ENCODE peak calls at places on chromosomes 13 and 19, in ten cellular contexts. One of them, this sample, is unnamed.

GRCh38 chr19:22945560-22945959 is 57.4 kb downstream of the ZNF728 start:
- DNase-seq in fibroblast of lung: peak
- DNase-seq in trophoblast cell: no peak
- DNase-seq in lung: no peak
- DNase-seq in iris pigment epithelial cell: peak
- DNase-seq in activated CD4-positive, alpha-beta T cell treated with anti-CD3 and anti-CD28 coated beads for 48 hours: peak
- DNase-seq in amniotic epithelial cell: peak
- DNase-seq in breast epithelium: no peak
- DNase-seq in stimulated activated CD8-positive, alpha-beta memory T cell treated with anti-CD3 and anti-CD28 coated beads, Interleukin-15, amount 100 ng/mL, for 24 hours: no peak
- DNase-seq in GOT3: no peak
- DNase-seq in this sample: no peak

GRCh38 chr19:29798783-29799182 is 13.0 kb upstream of the CCNE1 start:
- DNase-seq in amniotic epithelial cell: peak
- DNase-seq in stimulated activated CD8-positive, alpha-beta memory T cell treated with anti-CD3 and anti-CD28 coated beads, Interleukin-15, amount 100 ng/mL, for 24 hours: no peak
- DNase-seq in breast epithelium: no peak
- DNase-seq in lung: no peak
- DNase-seq in activated CD4-positive, alpha-beta T cell treated with anti-CD3 and anti-CD28 coated beads for 48 hours: no peak
- DNase-seq in trophoblast cell: peak
- DNase-seq in GOT3: no peak
- DNase-seq in iris pigment epithelial cell: peak
- DNase-seq in fibroblast of lung: peak
- DNase-seq in this sample: no peak

GRCh38 chr13:91652389-91652788 is 254.0 kb downstream of the GPC5 start:
- DNase-seq in amniotic epithelial cell: no peak
- DNase-seq in trophoblast cell: no peak
- DNase-seq in GOT3: no peak
- DNase-seq in breast epithelium: no peak
- DNase-seq in fibroblast of lung: no peak
- DNase-seq in activated CD4-positive, alpha-beta T cell treated with anti-CD3 and anti-CD28 coated beads for 48 hours: no peak
- DNase-seq in iris pigment epithelial cell: no peak
- DNase-seq in lung: no peak
- DNase-seq in stimulated activated CD8-positive, alpha-beta memory T cell treated with anti-CD3 and anti-CD28 coated beads, Interleukin-15, amount 100 ng/mL, for 24 hours: no peak
- DNase-seq in this sample: no peak

GRCh38 chr19:9650345-9650744 is 24.6 kb downstream of the ZNF562 start:
- DNase-seq in breast epithelium: no peak
- DNase-seq in lung: no peak
- DNase-seq in trophoblast cell: no peak
- DNase-seq in activated CD4-positive, alpha-beta T cell treated with anti-CD3 and anti-CD28 coated beads for 48 hours: no peak
- DNase-seq in stimulated activated CD8-positive, alpha-beta memory T cell treated with anti-CD3 and anti-CD28 coated beads, Interleukin-15, amount 100 ng/mL, for 24 hours: no peak
- DNase-seq in GOT3: no peak
- DNase-seq in amniotic epithelial cell: no peak
- DNase-seq in iris pigment epithelial cell: no peak
- DNase-seq in fibroblast of lung: no peak
- DNase-seq in this sample: no peak

GRCh38 chr13:80802946-80803345 is 462.0 kb upstream of the SPRY2 start:
- DNase-seq in lung: no peak
- DNase-seq in stimulated activated CD8-positive, alpha-beta memory T cell treated with anti-CD3 and anti-CD28 coated beads, Interleukin-15, amount 100 ng/mL, for 24 hours: no peak
- DNase-seq in trophoblast cell: no peak
- DNase-seq in GOT3: no peak
- DNase-seq in fibroblast of lung: no peak
- DNase-seq in amniotic epithelial cell: no peak
- DNase-seq in activated CD4-positive, alpha-beta T cell treated with anti-CD3 and anti-CD28 coated beads for 48 hours: no peak
- DNase-seq in iris pigment epithelial cell: no peak
- DNase-seq in breast epithelium: no peak
- DNase-seq in this sample: no peak

GRCh38 chr13:110304256-110304655 is 2.7 kb downstream of the COL4A1 start:
- DNase-seq in amniotic epithelial cell: peak
- DNase-seq in iris pigment epithelial cell: peak
- DNase-seq in stimulated activated CD8-positive, alpha-beta memory T cell treated with anti-CD3 and anti-CD28 coated beads, Interleukin-15, amount 100 ng/mL, for 24 hours: no peak
- DNase-seq in fibroblast of lung: peak
- DNase-seq in trophoblast cell: peak
- DNase-seq in activated CD4-positive, alpha-beta T cell treated with anti-CD3 and anti-CD28 coated beads for 48 hours: no peak
- DNase-seq in lung: no peak
- DNase-seq in GOT3: no peak
- DNase-seq in breast epithelium: no peak
- DNase-seq in this sample: no peak

GRCh38 chr13:27334774-27335490 is 64.3 kb downstream of the RASL11A start:
- DNase-seq in activated CD4-positive, alpha-beta T cell treated with anti-CD3 and anti-CD28 coated beads for 48 hours: no peak
- DNase-seq in trophoblast cell: no peak
- DNase-seq in amniotic epithelial cell: peak
- DNase-seq in stimulated activated CD8-positive, alpha-beta memory T cell treated with anti-CD3 and anti-CD28 coated beads, Interleukin-15, amount 100 ng/mL, for 24 hours: no peak
- DNase-seq in GOT3: no peak
- DNase-seq in breast epithelium: no peak
- DNase-seq in lung: no peak
- DNase-seq in iris pigment epithelial cell: peak
- DNase-seq in fibroblast of lung: peak
- DNase-seq in this sample: no peak

GRCh38 chr19:5690955-5691204 is 785 bp downstream of the RPL36 start:
- DNase-seq in breast epithelium: no peak
- DNase-seq in trophoblast cell: peak
- DNase-seq in fibroblast of lung: no peak
- DNase-seq in activated CD4-positive, alpha-beta T cell treated with anti-CD3 and anti-CD28 coated beads for 48 hours: no peak
- DNase-seq in GOT3: no peak
- DNase-seq in amniotic epithelial cell: peak
- DNase-seq in lung: no peak
- DNase-seq in stimulated activated CD8-positive, alpha-beta memory T cell treated with anti-CD3 and anti-CD28 coated beads, Interleukin-15, amount 100 ng/mL, for 24 hours: no peak
- DNase-seq in iris pigment epithelial cell: no peak
- DNase-seq in this sample: no peak

GRCh38 chr19:41895745-41896580 is 13.0 kb downstream of the ARHGEF1 start:
- DNase-seq in breast epithelium: no peak
- DNase-seq in fibroblast of lung: no peak
- DNase-seq in lung: no peak
- DNase-seq in amniotic epithelial cell: no peak
- DNase-seq in activated CD4-positive, alpha-beta T cell treated with anti-CD3 and anti-CD28 coated beads for 48 hours: peak
- DNase-seq in GOT3: no peak
- DNase-seq in stimulated activated CD8-positive, alpha-beta memory T cell treated with anti-CD3 and anti-CD28 coated beads, Interleukin-15, amount 100 ng/mL, for 24 hours: no peak
- DNase-seq in iris pigment epithelial cell: no peak
- DNase-seq in trophoblast cell: no peak
- DNase-seq in this sample: no peak

GRCh38 chr13:75788494-75788991 is 152.4 kb downstream of the LMO7 start:
- DNase-seq in activated CD4-positive, alpha-beta T cell treated with anti-CD3 and anti-CD28 coated beads for 48 hours: no peak
- DNase-seq in breast epithelium: no peak
- DNase-seq in GOT3: no peak
- DNase-seq in stimulated activated CD8-positive, alpha-beta memory T cell treated with anti-CD3 and anti-CD28 coated beads, Interleukin-15, amount 100 ng/mL, for 24 hours: no peak
- DNase-seq in lung: peak
- DNase-seq in amniotic epithelial cell: peak
- DNase-seq in fibroblast of lung: peak
- DNase-seq in iris pigment epithelial cell: peak
- DNase-seq in trophoblast cell: peak
- DNase-seq in this sample: no peak

GRCh38 chr19:45446295-45446694 is 21.5 kb upstream of the FOSB start:
- DNase-seq in stimulated activated CD8-positive, alpha-beta memory T cell treated with anti-CD3 and anti-CD28 coated beads, Interleukin-15, amount 100 ng/mL, for 24 hours: no peak
- DNase-seq in iris pigment epithelial cell: no peak
- DNase-seq in trophoblast cell: peak
- DNase-seq in amniotic epithelial cell: peak
- DNase-seq in GOT3: no peak
- DNase-seq in activated CD4-positive, alpha-beta T cell treated with anti-CD3 and anti-CD28 coated beads for 48 hours: no peak
- DNase-seq in fibroblast of lung: peak
- DNase-seq in breast epithelium: no peak
- DNase-seq in lung: no peak
- DNase-seq in this sample: no peak

GRCh38 chr13:94433055-94433947 is 46.2 kb downstream of the DCT start:
- DNase-seq in GOT3: no peak
- DNase-seq in amniotic epithelial cell: peak
- DNase-seq in breast epithelium: no peak
- DNase-seq in activated CD4-positive, alpha-beta T cell treated with anti-CD3 and anti-CD28 coated beads for 48 hours: peak
- DNase-seq in lung: no peak
- DNase-seq in stimulated activated CD8-positive, alpha-beta memory T cell treated with anti-CD3 and anti-CD28 coated beads, Interleukin-15, amount 100 ng/mL, for 24 hours: no peak
- DNase-seq in trophoblast cell: peak
- DNase-seq in iris pigment epithelial cell: no peak
- DNase-seq in fibroblast of lung: no peak
- DNase-seq in this sample: no peak

GRCh38 chr19:46287585-46287984 is 9.3 kb upstream of the HIF3A start:
- DNase-seq in stimulated activated CD8-positive, alpha-beta memory T cell treated with anti-CD3 and anti-CD28 coated beads, Interleukin-15, amount 100 ng/mL, for 24 hours: no peak
- DNase-seq in trophoblast cell: no peak
- DNase-seq in activated CD4-positive, alpha-beta T cell treated with anti-CD3 and anti-CD28 coated beads for 48 hours: no peak
- DNase-seq in GOT3: no peak
- DNase-seq in fibroblast of lung: peak
- DNase-seq in lung: no peak
- DNase-seq in iris pigment epithelial cell: peak
- DNase-seq in amniotic epithelial cell: peak
- DNase-seq in breast epithelium: no peak
- DNase-seq in this sample: no peak